ENCODE peak calls at places on chromosomes 12 and 14, in nine cellular contexts. Q is fibroblast of lung, W is mammary epithelial cell, G is endothelial cell of umbilical vein, A is adipocyte, Z is neural progenitor cell, F is colonic mucosa, I is DND-41, X is kidney. T is an unnamed sample.
A peak's percentile ranks its signal among the peaks of the same experiment; 100 is the strongest.

GRCh38 chr12:24222968-24223367 is 273.5 kb upstream of the SOX5 start:
- DNase-seq in A (no peak), Q (peak; percentile 82), I (no peak), X (no peak), W (peak; percentile 85), G (peak; percentile 10), F (no peak), Z (no peak), T (no peak)

GRCh38 chr14:99748529-99748928 is 44.7 kb upstream of the EML1 start:
- DNase-seq in F (no peak), W (no peak), Q (no peak), G (no peak), X (no peak), Z (no peak), I (no peak), A (no peak), T (no peak)

GRCh38 chr12:12095016-12095415 is 24.3 kb downstream of the BCL2L14 start:
- DNase-seq in A (no peak), W (no peak), Z (no peak), F (no peak), Q (peak; percentile 31), X (no peak), G (peak; percentile 72), I (no peak), T (peak; percentile 39)

GRCh38 chr14:105929327-105930081 is 403.1 kb downstream of the TMEM121 start:
- DNase-seq in F (no peak), Q (no peak), X (peak; percentile 43), G (no peak), Z (no peak), I (no peak), W (no peak), A (no peak), T (no peak)

GRCh38 chr12:81077686-81078441 is at the start of gene ACSS3:
- DNase-seq in A (peak; percentile 44), Q (peak; percentile 60), X (peak; percentile 86), W (no peak), G (no peak), F (peak; percentile 21), Z (peak; percentile 92), I (no peak), T (peak; percentile 9)

GRCh38 chr14:68504861-68505260 is 288.0 kb downstream of the ZFP36L1 start:
- DNase-seq in X (no peak), I (no peak), A (no peak), G (no peak), F (no peak), Q (no peak), W (no peak), Z (no peak), T (no peak)

GRCh38 chr12:120394483-120395367 is 25.8 kb upstream of the MSI1 start:
- DNase-seq in W (peak; percentile 51), Q (no peak), F (peak; percentile 71), X (peak; percentile 83), A (no peak), I (no peak), G (no peak), Z (peak; percentile 92), T (no peak)

GRCh38 chr12:3680919-3681594 is 71.9 kb downstream of the CRACR2A start:
- DNase-seq in F (peak; percentile 66), A (peak; percentile 14), G (peak; percentile 61), I (no peak), Q (no peak), X (no peak), W (peak; percentile 14), Z (peak; percentile 53), T (peak; percentile 51)

GRCh38 chr14:52063107-52063506 is 5.8 kb downstream of the NID2 start:
- DNase-seq in X (no peak), A (peak; percentile 40), F (no peak), Z (no peak), G (no peak), Q (peak; percentile 36), W (no peak), I (no peak), T (peak; percentile 55)

GRCh38 chr12:131929530-131930456 is 717 bp downstream of the PUS1 start:
- DNase-seq in Z (peak; percentile 71), G (peak; percentile 19), X (peak; percentile 81), A (peak; percentile 49), Q (peak; percentile 29), I (peak; percentile 55), W (peak; percentile 40), F (peak; percentile 44), T (peak; percentile 73)

GRCh38 chr12:78181544-78182162 is 351.0 kb downstream of the NAV3 start:
- DNase-seq in X (no peak), F (no peak), I (no peak), W (peak; percentile 15), G (peak; percentile 56), A (peak; percentile 68), Z (peak; percentile 44), Q (no peak), T (peak; percentile 1)

GRCh38 chr14:81565441-81566290 is 32.0 kb upstream of the SEL1L start:
- DNase-seq in I (peak; percentile 16), Q (no peak), Z (peak; percentile 59), X (no peak), A (peak; percentile 54), W (no peak), F (no peak), G (peak; percentile 6), T (no peak)

GRCh38 chr14:43475762-43476161 is 1031.3 kb downstream of the FSCB start:
- DNase-seq in X (no peak), Q (no peak), W (no peak), A (no peak), F (no peak), G (no peak), I (no peak), Z (no peak), T (no peak)

GRCh38 chr12:57110189-57111045 is 745 bp downstream of the STAT6 start:
- DNase-seq in Q (no peak), F (peak; percentile 89), G (peak; percentile 59), I (peak; percentile 74), X (peak; percentile 91), A (peak; percentile 70), W (peak; percentile 60), Z (peak; percentile 91), T (peak; percentile 15)

GRCh38 chr14:63614964-63615363 is 26.7 kb downstream of the WDR89 start:
- DNase-seq in I (no peak), G (peak; percentile 98), Q (peak; percentile 47), X (no peak), F (no peak), W (no peak), Z (no peak), A (peak; percentile 24), T (no peak)

DNA sequence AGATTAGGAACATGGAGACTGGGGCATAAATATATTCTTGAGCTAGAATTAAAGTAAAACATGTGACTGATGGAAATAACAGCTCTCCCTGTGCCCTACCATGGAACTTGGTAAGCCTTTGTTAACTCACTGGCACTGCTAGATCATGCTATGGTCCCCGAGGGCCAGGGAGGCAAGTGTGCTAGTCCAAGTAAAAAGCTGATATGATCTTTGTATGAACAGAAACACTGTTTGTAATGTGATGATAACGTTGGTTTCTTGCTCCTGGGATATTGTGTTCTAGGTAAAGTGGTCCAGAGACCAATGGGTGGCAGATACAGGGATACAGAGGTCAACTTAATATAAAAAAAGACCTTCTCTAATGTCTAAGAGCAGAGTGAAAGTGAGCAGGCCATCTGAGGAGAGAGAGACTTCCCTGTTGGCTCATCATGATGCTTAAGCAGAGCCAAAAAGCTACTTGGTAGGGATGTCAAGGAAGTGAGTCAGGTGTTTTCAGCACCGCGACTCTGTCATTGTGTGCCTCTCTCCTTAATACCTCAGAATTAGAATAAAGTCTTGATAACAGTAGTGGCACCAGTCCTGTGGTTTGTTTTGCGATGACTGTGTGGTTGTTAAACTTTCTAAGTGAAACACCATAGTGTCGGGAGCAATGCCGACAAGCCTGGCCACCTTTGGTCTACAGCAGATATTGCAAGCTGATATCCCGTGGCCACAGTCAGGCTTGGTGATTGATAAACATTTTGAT is 27.7 kb downstream of the BICD1 start:
- DNase-seq in Z (no peak), X (no peak), W (peak; percentile 52), A (no peak), Q (peak; percentile 94), I (no peak), F (no peak), G (peak; percentile 49), T (peak; percentile 47)
- H3K9ac ChIP-seq in Z (no peak overlapping the region), X (no peak overlapping the region), W (no peak overlapping the region), A (no peak overlapping the region), Q (no peak overlapping the region), I (no peak overlapping the region), F (no peak overlapping the region), G (no peak overlapping the region), T (no peak overlapping the region)

GRCh38 chr12:22562187-22563028 is 18.1 kb upstream of the C2CD5 start:
- DNase-seq in A (no peak), F (no peak), X (no peak), I (no peak), Z (no peak), W (no peak), G (no peak), Q (no peak), T (no peak)
- H3K9ac ChIP-seq in A (no peak overlapping the region), F (no peak overlapping the region), X (no peak overlapping the region), I (no peak overlapping the region), Z (no peak overlapping the region), W (no peak overlapping the region), G (no peak overlapping the region), Q (no peak overlapping the region), T (no peak overlapping the region)

GRCh38 chr14:89357655-89358297 is 59.3 kb downstream of the FOXN3 start:
- DNase-seq in F (peak; percentile 7), G (no peak), W (no peak), A (no peak), X (no peak), Z (no peak), I (no peak), Q (no peak), T (no peak)
- H3K9ac ChIP-seq in F (no peak overlapping the region), G (no peak overlapping the region), W (no peak overlapping the region), A (no peak overlapping the region), X (no peak overlapping the region), Z (no peak overlapping the region), I (no peak overlapping the region), Q (no peak overlapping the region), T (no peak overlapping the region)

GRCh38 chr12:6851921-6852650 is at the start of gene USP5:
- DNase-seq in F (peak; percentile 98), G (peak; percentile 100), Z (peak; percentile 100), A (peak; percentile 100), I (peak; percentile 99), X (peak; percentile 100), Q (peak; percentile 100), W (peak; percentile 100), T (peak; percentile 92)

GRCh38 chr12:6854036-6854435 is 2.1 kb downstream of the USP5 start:
- DNase-seq in I (no peak), Z (no peak), Q (no peak), A (no peak), X (peak; percentile 7), F (no peak), W (no peak), G (no peak), T (no peak)

GRCh38 chr12:6852651-6853354 is 853 bp downstream of the USP5 start:
- DNase-seq in W (peak; percentile 81), Z (peak; percentile 64), X (peak; percentile 84), Q (peak; percentile 85), A (peak; percentile 83), I (peak; percentile 65), G (peak; percentile 61), F (peak; percentile 46), T (peak; percentile 65)

GRCh38 chr12:6855322-6855721 is 3.4 kb downstream of the USP5 start:
- DNase-seq in G (no peak), A (no peak), F (no peak), I (no peak), Q (no peak), X (peak; percentile 47), W (no peak), Z (no peak), T (no peak)

DNA sequence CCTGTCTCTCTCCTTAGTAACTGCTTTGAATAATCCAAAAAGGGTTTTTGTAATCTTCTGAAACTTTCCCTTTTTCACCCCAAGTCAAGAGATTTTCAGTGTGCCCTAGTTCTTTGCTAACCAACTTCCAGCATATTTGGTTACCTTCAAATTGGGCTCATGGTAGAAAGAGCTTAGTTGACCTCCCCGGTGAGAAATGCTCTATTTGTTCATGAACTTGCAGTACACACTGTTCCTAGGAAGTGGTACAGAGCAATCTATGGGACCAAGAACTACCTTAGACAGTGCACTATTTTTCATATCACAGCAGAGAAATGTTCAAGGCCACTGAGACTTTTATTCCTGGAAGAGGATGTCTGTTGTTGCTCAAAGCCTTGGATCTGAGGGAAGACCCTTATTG is 1.7 kb downstream of the USP5 start:
- DNase-seq in F (no peak), W (no peak), Z (no peak), Q (no peak), A (no peak), I (no peak), G (no peak), X (no peak), T (no peak)
- H3K9ac ChIP-seq in F (peak overlapping the region; percentile 71), W (peak overlapping the region; percentile 32), Z (no peak overlapping the region), Q (peak overlapping the region; percentile 56), A (peak overlapping the region; percentile 85), I (peak overlapping the region; percentile 81), G (peak overlapping the region; percentile 51), X (no peak overlapping the region), T (peak overlapping the region; percentile 65)

T was measured in SK-N-SH.